ENCODE peak calls at places on chromosomes 2 and 18, in four cellular contexts. Q is GM23338, C is mesothelial cell of epicardium, P is HL-60. G is an unnamed sample.

GRCh38 chr18:73520229-73520628 is 627.4 kb downstream of the FBXO15 start:
- DNase-seq in Q (peak; percentile 74), P (no peak), C (no peak), G (no peak)

GRCh38 chr2:240930631-240931318 is 24.6 kb downstream of the CROCC2 start:
- DNase-seq in Q (no peak), C (peak; percentile 26), P (no peak), G (no peak)

GRCh38 chr2:239957681-239958181 is 67.4 kb downstream of the NDUFA10 start:
- DNase-seq in C (no peak), Q (no peak), P (no peak), G (no peak)

GRCh38 chr18:13551305-13551603 is 175.1 kb downstream of the FAM210A start:
- DNase-seq in C (no peak), Q (no peak), P (no peak), G (no peak)

GRCh38 chr2:112972423-112973086 is 5.3 kb upstream of the IL36G start:
- DNase-seq in P (no peak), Q (no peak), C (no peak), G (no peak)

GRCh38 chr2:63257473-63257872 is 206.8 kb downstream of the OTX1 start:
- DNase-seq in C (no peak), P (no peak), Q (no peak), G (no peak)

GRCh38 chr2:147273106-147273505 is 571.7 kb upstream of the ACVR2A start:
- DNase-seq in Q (peak; percentile 2), C (no peak), P (no peak), G (no peak)

GRCh38 chr2:73284296-73285161 is at the start of gene FBXO41:
- DNase-seq in P (peak; percentile 82), Q (peak; percentile 94), C (peak; percentile 44), G (no peak)

GRCh38 chr2:210363261-210363660 is 48.3 kb upstream of the MYL1 start:
- DNase-seq in P (no peak), C (no peak), Q (peak; percentile 59), G (no peak)

GRCh38 chr2:43075054-43075593 is 151.3 kb downstream of the ZFP36L2 start:
- DNase-seq in P (no peak), Q (no peak), C (no peak), G (peak; percentile 93)
- TF ChIP-seq CTCF in P (no peak), Q (no peak), C (no peak), G (peak; percentile 34)

DNA sequence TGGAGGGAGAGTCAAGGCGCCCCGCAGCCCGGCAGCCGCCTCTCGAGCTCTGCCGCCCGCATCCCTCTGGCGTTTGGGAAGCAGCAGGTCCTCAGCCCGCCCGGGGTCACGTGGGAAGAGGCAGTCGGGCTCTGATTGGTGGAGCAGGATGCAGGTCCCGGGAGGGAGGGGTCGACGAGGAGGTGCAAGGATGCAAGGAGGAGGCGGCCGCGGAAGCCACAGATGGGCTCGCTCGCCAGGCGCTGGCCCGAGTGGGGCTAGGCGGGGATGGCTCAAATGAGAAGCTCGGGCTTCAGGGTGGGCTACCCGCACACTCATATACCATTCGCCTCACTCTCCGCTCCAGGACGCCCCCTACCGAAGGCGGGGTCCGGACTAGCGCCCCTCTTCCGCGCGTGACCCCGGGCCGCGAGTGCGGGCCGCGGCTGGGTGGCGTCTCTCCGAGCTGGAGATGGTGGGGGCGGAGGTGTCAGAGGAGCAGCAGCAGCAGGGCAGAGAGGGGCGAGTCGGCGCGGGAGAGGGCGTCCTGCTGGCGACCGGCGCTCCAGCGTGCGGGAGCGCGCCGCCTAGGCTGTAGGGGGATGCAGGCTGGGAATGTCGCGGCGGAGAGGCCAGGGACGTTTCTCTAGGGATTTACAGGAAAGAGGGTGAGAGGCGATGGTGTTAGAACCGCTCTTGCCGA is at the start of gene TMEFF2:
- DNase-seq in Q (peak; percentile 96), C (peak; percentile 82), P (no peak), G (peak; percentile 48)
- TF ChIP-seq CTCF in Q (peak; percentile 36), C (no peak), P (no peak), G (peak; percentile 25)

GRCh38 chr2:220533485-220533884 is 906.1 kb downstream of the SLC4A3 start:
- DNase-seq in Q (peak; percentile 61), C (no peak), P (no peak), G (no peak)
- TF ChIP-seq CTCF in Q (peak; percentile 33), C (no peak), P (no peak), G (no peak)

DNA sequence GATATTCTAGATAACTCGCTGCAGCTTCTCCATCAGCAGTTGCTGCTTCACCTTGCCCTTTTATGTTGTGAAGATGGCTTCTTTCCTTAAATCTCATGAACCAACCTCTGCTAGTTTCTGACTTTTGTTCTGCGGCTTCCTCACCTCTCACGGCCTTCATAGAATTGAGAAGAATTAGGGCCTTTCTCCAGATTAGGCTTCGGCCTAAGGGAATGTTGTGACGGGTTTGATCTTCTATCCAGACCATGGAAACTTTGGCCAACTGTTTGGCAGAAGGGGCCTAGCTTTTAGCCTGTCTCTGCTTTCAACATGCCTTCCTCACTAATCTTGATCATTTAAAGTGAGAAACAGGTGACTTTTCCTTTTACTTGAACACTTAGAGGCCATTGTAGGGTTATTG is 199.9 kb downstream of the CYP26B1 start:
- DNase-seq in C (no peak), P (no peak), Q (no peak), G (no peak)
- TF ChIP-seq CTCF in C (no peak), P (no peak), Q (no peak), G (no peak)